ENCODE peak calls at places on chromosomes 7 and 10, in seven cellular contexts. Y is sigmoid colon, C is K562, Z is transverse colon, V is tibial nerve, W is upper lobe of left lung, L is esophagus muscularis mucosa. Q is an unnamed sample. For H3K27me3, the result is how much of the 10 kb centered on the place peaks cover.

GRCh38 chr10:124356706-124357582 is 61.8 kb downstream of the OAT start:
- DNase-seq in V (no peak), W (no peak), L (no peak), Z (no peak), C (no peak), Y (peak), Q (no peak)

GRCh38 chr10:75070478-75071163 is 40.8 kb upstream of the SAMD8 start:
- DNase-seq in W (no peak), V (no peak), L (no peak), Y (no peak), Z (no peak), C (no peak), Q (no peak)

GRCh38 chr10:35398355-35398754 is 62.0 kb downstream of the CCNY start:
- DNase-seq in Y (no peak), L (no peak), V (no peak), Z (no peak), W (no peak), C (no peak), Q (no peak)

GRCh38 chr10:79335094-79335469 is 12.2 kb upstream of the PPIF start:
- DNase-seq in V (no peak), Y (no peak), C (no peak), L (no peak), Z (no peak), W (no peak), Q (no peak)

GRCh38 chr10:119412244-119412750 is 130.2 kb downstream of the RGS10 start:
- DNase-seq in L (no peak), W (peak), C (no peak), V (peak), Y (peak), Z (peak), Q (no peak)

GRCh38 chr7:3087243-3087642 is 43.6 kb upstream of the CARD11 start:
- DNase-seq in C (no peak), Z (no peak), W (no peak), Y (no peak), V (no peak), L (no peak), Q (no peak)

GRCh38 chr10:79411546-79412495 is 33.6 kb downstream of the ZCCHC24 start:
- DNase-seq in W (no peak), Z (no peak), Y (peak), L (no peak), C (no peak), V (no peak), Q (no peak)

GRCh38 chr7:124784879-124785818 is 19.6 kb upstream of the GPR37 start:
- DNase-seq in L (no peak), V (no peak), Z (peak), W (no peak), C (peak), Y (no peak), Q (no peak)

GRCh38 chr7:148265896-148266295 is 324.7 kb upstream of the C7orf33 start:
- DNase-seq in L (no peak), C (no peak), W (no peak), V (no peak), Z (no peak), Y (no peak), Q (no peak)

GRCh38 chr7:47458057-47458456 is 123.9 kb downstream of the TNS3 start:
- DNase-seq in L (no peak), W (no peak), C (no peak), Y (no peak), V (peak), Z (peak), Q (no peak)

GRCh38 chr10:132649651-132650360 is 112.2 kb downstream of the INPP5A start:
- DNase-seq in L (no peak), Z (no peak), Y (peak), V (no peak), W (no peak), C (no peak), Q (no peak)

GRCh38 chr7:73705551-73705920 is 13.9 kb downstream of the STX1A start:
- DNase-seq in W (no peak), Z (no peak), Y (no peak), L (no peak), V (no peak), C (no peak), Q (no peak)

GRCh38 chr7:19508821-19509220 is 200.0 kb downstream of the POLR1F start:
- DNase-seq in W (no peak), Z (no peak), L (no peak), V (no peak), Y (no peak), C (no peak), Q (no peak)

GRCh38 chr10:107442035-107442505 is 277.6 kb upstream of the SORCS1 start:
- DNase-seq in C (no peak), W (no peak), L (no peak), Y (no peak), V (no peak), Z (no peak), Q (no peak)

GRCh38 chr7:148871030-148871429 is 13.1 kb downstream of the EZH2 start:
- DNase-seq in Z (no peak), Y (no peak), L (no peak), C (no peak), W (no peak), V (no peak), Q (no peak)

GRCh38 chr10:23417254-23417653 is 21.6 kb upstream of the OTUD1 start:
- DNase-seq in Y (no peak), L (no peak), V (no peak), Z (no peak), C (no peak), W (no peak), Q (no peak)

GRCh38 chr7:27172823-27173411 is 1.2 kb downstream of the HOXA10 start:
- DNase-seq in L (no peak), Y (peak), V (peak), W (peak), Z (peak), C (no peak), Q (peak)

GRCh38 chr7:157527235-157527634 is 190.4 kb downstream of the DNAJB6 start:
- DNase-seq in W (no peak), L (no peak), C (no peak), Y (no peak), Z (no peak), V (no peak), Q (no peak)

GRCh38 chr10:31261502-31262311 is 57.3 kb upstream of the ZEB1 start:
- DNase-seq in C (no peak), L (no peak), V (no peak), W (no peak), Y (no peak), Z (no peak), Q (no peak)

GRCh38 chr7:44964831-44965440 is 13.9 kb downstream of the MYO1G start:
- DNase-seq in W (peak), V (no peak), L (no peak), Z (no peak), Y (peak), C (no peak), Q (peak)

GRCh38 chr10:63673246-63673645 is 152.0 kb downstream of the REEP3 start:
- DNase-seq in W (peak), Y (no peak), L (no peak), Z (no peak), C (no peak), V (no peak), Q (no peak)

GRCh38 chr7:144437370-144438191 is 34.1 kb upstream of the NOBOX start:
- DNase-seq in C (peak), Z (peak), W (no peak), Y (no peak), V (no peak), L (no peak), Q (peak)

GRCh38 chr10:42984761-42985325 is 92.0 kb upstream of the RET start:
- DNase-seq in Y (peak), W (no peak), Z (peak), L (peak), V (no peak), C (no peak), Q (no peak)

GRCh38 chr7:87234949-87235348 is 15.4 kb upstream of the TMEM243 start:
- DNase-seq in C (no peak), Z (no peak), V (no peak), L (no peak), Y (no peak), W (no peak), Q (no peak)

GRCh38 chr10:30705086-30705624 is 75.6 kb upstream of the LYZL2 start:
- DNase-seq in Y (no peak), L (no peak), W (no peak), V (no peak), Z (peak), C (no peak), Q (no peak)

GRCh38 chr10:4939224-4940072 is 23.8 kb upstream of the AKR1C1 start:
- DNase-seq in L (no peak), C (no peak), Y (no peak), V (no peak), Z (no peak), W (no peak), Q (no peak)

GRCh38 chr10:21135396-21135973 is 238.4 kb upstream of the NEBL start:
- DNase-seq in W (no peak), Z (no peak), C (no peak), Y (no peak), L (no peak), V (no peak), Q (no peak)

GRCh38 chr7:143900230-143900766 is 1.7 kb downstream of the TCAF1 start:
- DNase-seq in C (no peak), Z (no peak), V (no peak), L (no peak), Y (no peak), W (no peak), Q (no peak)

GRCh38 chr10:22831586-22831985 is 96.3 kb upstream of the ARMC3 start:
- DNase-seq in Y (no peak), L (no peak), V (no peak), Z (no peak), C (no peak), W (no peak), Q (no peak)

GRCh38 chr7:94439893-94440381 is 45.2 kb downstream of the COL1A2 start:
- DNase-seq in V (no peak), C (no peak), Z (no peak), Y (no peak), W (no peak), L (no peak), Q (no peak)

GRCh38 chr10:32332299-32332750 is 14.6 kb downstream of the EPC1 start:
- DNase-seq in C (no peak), V (no peak), W (no peak), Y (no peak), L (no peak), Z (peak), Q (no peak)

GRCh38 chr7:2517004-2517403 is 2.6 kb upstream of the LFNG start:
- DNase-seq in W (no peak), V (no peak), L (no peak), C (no peak), Z (no peak), Y (no peak), Q (no peak)

GRCh38 chr7:127819975-127820778 is 168.2 kb downstream of the SND1 start:
- DNase-seq in Z (no peak), Y (no peak), L (no peak), C (peak), V (no peak), W (no peak), Q (no peak)

GRCh38 chr7:75699993-75700392 is 38.7 kb downstream of the HIP1 start:
- DNase-seq in C (no peak), V (no peak), Y (no peak), Z (no peak), L (no peak), W (no peak), Q (no peak)

GRCh38 chr10:92689663-92690210 is at the start of gene HHEX:
- DNase-seq in L (peak), Z (peak), C (peak), V (no peak), W (peak), Y (peak), Q (no peak)

GRCh38 chr10:92688927-92689662 is 660 bp upstream of the HHEX start:
- DNase-seq in V (no peak), Z (peak), L (no peak), W (peak), Y (peak), C (peak), Q (peak)

GRCh38 chr10:92690211-92691041 is 671 bp downstream of the HHEX start:
- DNase-seq in V (no peak), Y (peak), W (peak), L (peak), C (peak), Z (peak), Q (peak)

GRCh38 chr10:92691042-92691590 is 1.4 kb downstream of the HHEX start:
- DNase-seq in W (peak), C (no peak), L (peak), V (no peak), Z (no peak), Y (peak), Q (no peak)

DNA sequence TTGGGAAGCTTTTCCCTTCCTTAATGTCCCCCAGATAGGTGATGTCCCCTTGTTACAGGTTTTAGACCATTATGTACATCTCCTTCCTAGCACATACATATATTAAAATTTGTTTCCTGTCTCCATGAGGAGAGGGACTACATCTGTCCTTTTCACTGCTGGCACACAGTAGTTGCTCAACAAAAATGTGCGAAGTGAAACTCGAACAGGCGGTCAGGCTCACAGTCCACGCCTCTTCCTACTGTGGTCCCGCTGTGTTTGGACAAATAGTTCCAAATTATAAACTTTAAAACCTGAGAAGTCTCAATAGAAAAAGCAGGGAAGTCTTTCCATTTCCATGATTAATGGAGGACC is 1.2 kb upstream of the HHEX start:
- DNase-seq in Z (no peak), W (no peak), L (no peak), V (no peak), C (no peak), Y (no peak), Q (no peak)
- H3K27me3 ChIP-seq in Z (half or more), W (under half), L (under half), V (half or more), C (under half), Y (under half), Q (half or more)

DNA sequence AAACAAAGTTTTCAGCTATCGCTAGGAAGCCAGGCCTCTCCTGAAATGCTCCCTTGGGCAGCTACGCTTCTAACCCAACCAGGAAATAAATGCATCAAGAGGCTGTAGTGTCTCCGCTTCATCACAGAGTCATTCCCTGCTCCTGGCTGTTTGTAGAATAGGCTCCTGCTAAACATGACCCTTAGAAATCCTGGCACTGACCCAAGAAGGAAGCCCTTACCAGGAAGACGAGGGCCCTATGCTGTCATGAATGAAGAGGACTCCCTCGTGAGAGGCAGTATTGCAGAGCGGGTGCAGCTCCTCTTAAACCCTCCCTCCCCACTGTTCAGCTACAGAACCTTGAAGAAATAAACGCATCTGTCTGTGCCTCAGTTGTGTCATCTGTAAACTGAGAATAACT is 48.3 kb downstream of the NOD1 start:
- DNase-seq in L (no peak), Z (peak), V (no peak), C (no peak), Y (peak), W (no peak), Q (no peak)
- TF ChIP-seq EP300 in L (no peak), Z (no peak), V (no peak), C (no peak), Y (no peak), W (no peak), Q (no peak)

GRCh38 chr10:131427901-131428300 is 116.4 kb upstream of the TCERG1L start:
- DNase-seq in W (no peak), L (no peak), Y (no peak), Z (no peak), V (no peak), C (no peak), Q (no peak)

GRCh38 chr10:131427253-131427652 is 115.7 kb upstream of the TCERG1L start:
- DNase-seq in Z (no peak), Y (no peak), W (no peak), V (no peak), C (no peak), L (no peak), Q (no peak)

GRCh38 chr10:131430716-131431402 is 119.3 kb upstream of the TCERG1L start:
- DNase-seq in W (no peak), L (no peak), Y (peak), C (no peak), Z (no peak), V (no peak), Q (no peak)

GRCh38 chr10:131429942-131430341 is 118.4 kb upstream of the TCERG1L start:
- DNase-seq in Y (peak), V (no peak), W (no peak), L (no peak), Z (no peak), C (no peak), Q (no peak)

DNA sequence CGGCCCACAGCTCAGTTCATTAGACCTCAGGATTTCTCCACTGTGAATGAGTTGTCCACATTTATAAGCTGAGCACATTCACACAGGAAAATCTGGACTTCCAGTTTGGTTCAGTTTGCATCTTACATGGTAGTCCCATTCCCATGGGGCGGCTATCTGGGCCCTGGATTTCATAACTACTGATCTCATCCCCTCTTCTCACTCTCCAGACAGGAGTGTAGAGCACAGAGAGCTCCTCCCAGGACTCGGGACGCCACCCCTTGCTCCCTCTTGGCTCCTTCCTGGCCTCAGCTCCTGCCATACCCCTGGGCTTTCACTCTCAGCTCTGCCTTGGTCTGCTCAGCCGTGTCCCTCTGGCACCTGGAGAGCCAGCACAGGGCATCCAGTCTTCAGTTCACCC is 117.6 kb upstream of the TCERG1L start:
- DNase-seq in L (no peak), C (no peak), W (no peak), Z (no peak), Y (no peak), V (no peak), Q (no peak)
- H3K27me3 ChIP-seq in L (under half), C (under half), W (under half), Z (under half), Y (under half), V (under half), Q (under half)

GRCh38 chr10:36764823-36765222 is 360.6 kb upstream of the ANKRD30A start:
- DNase-seq in Y (no peak), Z (no peak), W (no peak), V (no peak), L (no peak), C (no peak), Q (no peak)

GRCh38 chr10:36771725-36772124 is 353.7 kb upstream of the ANKRD30A start:
- DNase-seq in Z (no peak), V (no peak), Y (no peak), L (no peak), W (no peak), C (no peak), Q (no peak)

GRCh38 chr10:36765777-36766176 is 359.6 kb upstream of the ANKRD30A start:
- DNase-seq in V (no peak), C (no peak), L (no peak), Y (no peak), Z (no peak), W (no peak), Q (no peak)

DNA sequence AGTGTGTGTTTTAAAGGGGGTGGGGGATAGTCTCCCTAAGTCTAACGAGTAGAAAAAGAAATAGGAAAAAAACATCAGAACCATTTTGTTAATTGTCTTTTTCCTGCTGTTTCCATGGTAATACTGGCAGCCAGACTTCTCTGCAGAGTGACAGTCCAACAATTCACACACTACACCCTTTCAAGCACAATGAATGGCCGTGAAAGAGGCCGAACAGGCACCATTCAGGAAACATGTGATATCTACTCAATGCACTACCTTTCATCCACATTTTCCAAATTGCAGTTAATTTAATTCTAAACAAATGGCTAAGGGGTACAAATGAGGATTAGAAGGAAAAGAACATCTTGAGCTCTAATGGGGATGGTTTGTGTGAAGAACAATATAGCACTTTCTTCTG is 358.5 kb upstream of the ANKRD30A start:
- DNase-seq in L (no peak), Y (no peak), V (no peak), Z (no peak), W (no peak), C (no peak), Q (no peak)
- TF ChIP-seq EP300 in L (no peak), Y (no peak), V (no peak), Z (no peak), W (no peak), C (no peak), Q (no peak)

DNA sequence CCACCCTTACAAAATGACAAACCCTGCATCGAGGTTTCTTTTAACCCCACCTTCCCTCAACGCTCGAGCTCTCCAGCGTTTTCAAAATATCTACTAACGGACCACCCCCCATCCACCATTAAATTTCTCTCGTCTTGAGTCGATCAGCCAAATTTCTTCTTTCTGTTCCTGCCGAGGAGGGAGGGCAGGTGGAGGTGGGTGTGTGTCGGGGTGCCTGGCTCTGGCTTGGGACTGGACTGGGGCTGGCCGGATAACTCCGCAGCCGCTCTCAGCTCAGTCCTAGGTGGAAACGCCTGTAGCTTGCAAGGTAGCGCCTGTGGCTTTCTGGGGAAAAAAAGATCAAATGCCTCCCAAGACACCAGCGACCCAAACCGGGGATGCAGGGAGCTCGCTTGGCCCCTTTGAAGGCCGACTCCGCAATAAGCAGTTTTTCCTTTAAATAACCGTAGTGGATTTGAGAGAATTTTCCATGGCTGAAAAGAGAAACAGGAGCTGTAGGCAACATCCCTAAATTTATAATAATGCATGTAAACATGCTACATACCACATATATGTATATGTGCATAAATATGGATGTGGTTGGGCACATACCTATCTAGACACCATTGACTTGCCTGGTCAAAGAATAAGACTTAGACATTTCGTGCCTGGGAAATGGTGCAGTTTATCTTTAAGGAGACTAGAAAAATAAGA is 1.9 kb upstream of the TMEM178B start:
- DNase-seq in Y (no peak), V (no peak), L (no peak), Z (no peak), C (no peak), W (peak), Q (no peak)
- H3K27me3 ChIP-seq in Y (under half), V (half or more), L (under half), Z (half or more), C (half or more), W (under half), Q (half or more)

GRCh38 chr7:48587475-48587874 is 336.9 kb upstream of the CDC14C start:
- DNase-seq in Z (no peak), Y (no peak), C (no peak), V (no peak), W (no peak), L (no peak), Q (no peak)
- TF ChIP-seq EP300 in Z (no peak), Y (no peak), C (no peak), V (no peak), W (no peak), L (no peak), Q (no peak)

GRCh38 chr7:155581954-155582353 is 35.6 kb upstream of the CNPY1 start:
- DNase-seq in Y (no peak), L (no peak), W (no peak), Z (no peak), C (no peak), V (no peak), Q (peak)
- H3K27me3 ChIP-seq in Y (under half), L (under half), W (under half), Z (under half), C (half or more), V (under half), Q (under half)

GRCh38 chr10:102802920-102803534 is 34.2 kb downstream of the CYP17A1 start:
- DNase-seq in V (no peak), Z (peak), Y (peak), W (no peak), L (no peak), C (no peak), Q (no peak)
- TF ChIP-seq EP300 in V (no peak), Z (peak), Y (peak), W (no peak), L (peak), C (no peak), Q (no peak)

Q was measured in suprapubic skin.